ENCODE peak calls at places on chromosomes 2 and 18, in six cellular contexts. T is H1, W is PC-3, O is HCT116, B is GM12878, H is A673. R is an unnamed sample.

GRCh38 chr18:68316636-68317035 is 398.3 kb downstream of the TMX3 start:
- DNase-seq in B (no peak), O (no peak), T (no peak), H (peak; percentile 63), W (no peak), R (no peak)

GRCh38 chr2:136207030-136207623 is 89.2 kb upstream of the CXCR4 start:
- DNase-seq in B (peak; percentile 68), T (no peak), W (no peak), H (no peak), O (no peak), R (peak; percentile 57)

GRCh38 chr18:34223164-34223892 is 1.4 kb downstream of the NOL4 start:
- DNase-seq in T (no peak), B (no peak), O (no peak), W (no peak), H (peak; percentile 32), R (no peak)

GRCh38 chr2:176491172-176491904 is 222.1 kb downstream of the MTX2 start:
- DNase-seq in O (no peak), W (peak; percentile 69), T (no peak), H (peak; percentile 87), B (peak; percentile 67), R (no peak)

GRCh38 chr2:127407091-127407490 is 11.1 kb upstream of the PROC start:
- DNase-seq in O (no peak), T (no peak), H (no peak), B (no peak), W (no peak), R (no peak)

GRCh38 chr2:201580486-201580885 is 62.8 kb downstream of the TMEM237 start:
- DNase-seq in O (no peak), B (no peak), T (no peak), H (no peak), W (no peak), R (no peak)

GRCh38 chr2:240401308-240401707 is 34.2 kb upstream of the GPC1 start:
- DNase-seq in T (no peak), O (no peak), B (no peak), W (no peak), H (no peak), R (peak; percentile 10)

GRCh38 chr2:64327510-64328414 is 126.2 kb upstream of the LGALSL start:
- DNase-seq in H (peak; percentile 48), W (peak; percentile 30), T (no peak), B (peak; percentile 43), O (no peak), R (peak; percentile 43)

GRCh38 chr2:112646102-112646719 is 472 bp downstream of the SLC20A1 start:
- DNase-seq in W (no peak), B (no peak), O (no peak), T (no peak), H (peak; percentile 78), R (no peak)

GRCh38 chr2:158998486-158999248 is 30.2 kb downstream of the TANC1 start:
- DNase-seq in H (peak; percentile 31), T (no peak), B (no peak), O (no peak), W (no peak), R (no peak)

GRCh38 chr2:220241423-220241822 is 614.0 kb downstream of the SLC4A3 start:
- DNase-seq in T (no peak), H (no peak), O (no peak), W (no peak), B (no peak), R (no peak)

GRCh38 chr2:192126912-192127311 is 67.8 kb downstream of the TMEFF2 start:
- DNase-seq in B (no peak), O (no peak), H (no peak), T (no peak), W (peak; percentile 7), R (no peak)

GRCh38 chr2:66477125-66477842 is 42.4 kb downstream of the MEIS1 start:
- DNase-seq in W (no peak), H (peak; percentile 82), O (no peak), T (no peak), B (no peak), R (no peak)

GRCh38 chr2:213004197-213004821 is 147.1 kb downstream of the IKZF2 start:
- DNase-seq in T (no peak), W (no peak), B (no peak), H (no peak), O (no peak), R (no peak)

GRCh38 chr2:58731488-58731869 is 490.4 kb upstream of the FANCL start:
- DNase-seq in O (no peak), T (no peak), H (peak; percentile 73), B (no peak), W (peak; percentile 8), R (no peak)

GRCh38 chr2:120394764-120395163 is 48.8 kb downstream of the INHBB start:
- DNase-seq in H (no peak), W (no peak), B (no peak), O (no peak), T (no peak), R (peak; percentile 2)

GRCh38 chr2:222670191-222671038 is 1.0 kb upstream of the MOGAT1 start:
- DNase-seq in O (no peak), B (no peak), W (no peak), T (no peak), H (no peak), R (no peak)

GRCh38 chr2:222669353-222669752 is 2.1 kb upstream of the MOGAT1 start:
- DNase-seq in W (peak; percentile 45), H (no peak), O (no peak), T (no peak), B (no peak), R (no peak)

GRCh38 chr2:222673273-222673672 is 1.8 kb downstream of the MOGAT1 start:
- DNase-seq in W (no peak), H (no peak), O (no peak), T (no peak), B (no peak), R (no peak)

GRCh38 chr2:222672068-222672401 is 577 bp downstream of the MOGAT1 start:
- DNase-seq in W (no peak), T (no peak), B (no peak), O (no peak), H (no peak), R (no peak)

DNA sequence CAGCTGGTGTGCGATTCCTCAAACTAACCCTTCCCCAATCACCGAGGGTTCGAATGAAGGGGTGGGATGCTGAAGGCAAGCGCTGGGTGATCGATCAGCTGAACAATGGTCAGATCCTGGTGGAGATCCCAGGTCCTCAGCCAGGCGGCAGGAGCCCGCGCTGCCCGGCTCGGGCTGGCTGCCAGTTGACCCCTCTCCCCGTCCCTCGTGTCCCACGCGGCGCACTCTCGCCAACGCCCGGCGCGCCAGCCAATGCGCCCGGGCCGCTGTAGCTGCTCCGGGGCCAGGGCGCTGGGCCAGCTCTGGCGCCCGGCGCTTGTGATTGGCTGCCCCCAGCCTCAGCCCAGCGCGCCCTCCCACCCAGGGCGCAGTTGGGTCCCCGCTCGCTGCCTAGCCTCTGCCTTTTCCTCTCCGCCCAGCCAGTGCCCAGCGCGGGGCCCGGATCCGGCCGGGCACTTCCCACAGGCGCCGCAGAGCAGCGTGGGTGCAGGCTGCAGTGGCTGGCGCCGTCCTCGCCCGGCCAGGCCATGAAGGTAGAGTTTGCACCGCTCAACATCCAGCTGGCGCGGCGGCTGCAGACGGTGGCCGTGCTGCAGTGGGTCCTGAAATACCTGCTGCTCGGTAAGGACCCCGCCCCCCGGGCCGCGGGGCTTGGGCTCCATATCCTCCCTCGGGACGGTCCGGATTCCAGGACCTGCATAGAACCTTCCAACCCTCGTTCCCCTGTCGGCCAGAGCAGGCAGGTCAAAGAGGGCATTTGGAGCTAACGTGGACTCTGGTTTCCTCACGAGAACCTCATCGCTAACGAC is at the start of gene MOGAT1:
- DNase-seq in H (no peak), W (no peak), B (no peak), O (no peak), T (peak; percentile 36), R (no peak)
- TF ChIP-seq CTCF in H (no peak), W (no peak), B (no peak), O (no peak), T (peak; percentile 4), R (no peak)

DNA sequence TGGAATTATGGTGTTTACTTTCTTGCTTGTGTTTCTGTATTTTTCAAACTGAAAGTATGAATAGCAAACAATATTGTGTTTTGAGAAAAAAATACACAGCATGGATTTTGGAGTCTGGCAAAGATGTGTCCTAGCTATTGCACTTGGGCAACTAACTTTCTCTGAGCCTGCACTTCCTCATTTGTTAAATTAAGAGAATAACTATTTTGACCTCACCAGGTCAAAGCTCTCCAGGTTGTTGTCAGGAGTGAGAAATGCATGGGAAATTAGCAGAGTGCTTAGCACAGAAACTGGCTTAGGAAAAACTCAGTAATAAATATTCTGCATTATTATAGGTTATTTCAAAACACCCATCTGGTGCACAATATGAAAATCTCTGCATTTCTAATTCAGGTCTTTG is 28.2 kb downstream of the LYPD1 start:
- DNase-seq in T (no peak), H (no peak), O (no peak), W (no peak), B (no peak), R (no peak)
- TF ChIP-seq CTCF in T (no peak), H (no peak), O (no peak), W (no peak), B (no peak), R (no peak)

GRCh38 chr2:86189782-86190416 is 5.4 kb downstream of the IMMT start:
- DNase-seq in H (no peak), W (no peak), B (no peak), O (no peak), T (no peak), R (no peak)

GRCh38 chr2:86193901-86194567 is 1.2 kb downstream of the IMMT start:
- DNase-seq in B (no peak), H (peak; percentile 26), W (peak; percentile 29), O (no peak), T (no peak), R (no peak)

GRCh38 chr2:86194751-86195054 is 559 bp downstream of the IMMT start:
- DNase-seq in T (peak; percentile 87), O (peak; percentile 90), W (peak; percentile 92), B (peak; percentile 70), H (no peak), R (no peak)

GRCh38 chr2:86199834-86200177 is 549 bp downstream of the MRPL35 start:
- DNase-seq in T (no peak), B (no peak), W (no peak), H (no peak), O (no peak), R (no peak)

GRCh38 chr2:86195055-86195807 is at the start of gene IMMT:
- DNase-seq in T (peak; percentile 87), H (peak; percentile 98), O (peak; percentile 91), B (peak; percentile 76), W (peak; percentile 97), R (peak; percentile 86)
- TF ChIP-seq CTCF in T (no peak), H (no peak), O (no peak), B (no peak), W (no peak), R (no peak)

GRCh38 chr18:61616111-61616610 is 276.6 kb downstream of the RNF152 start:
- DNase-seq in T (no peak), W (no peak), O (no peak), B (no peak), H (no peak), R (no peak)

GRCh38 chr18:61609131-61609530 is 275.9 kb downstream of the CDH20 start:
- DNase-seq in B (no peak), H (no peak), O (no peak), W (no peak), T (no peak), R (no peak)

GRCh38 chr18:61606759-61607158 is 273.5 kb downstream of the CDH20 start:
- DNase-seq in O (peak; percentile 81), H (peak; percentile 99), W (peak; percentile 82), B (no peak), T (peak; percentile 72), R (no peak)

GRCh38 chr18:61608306-61608705 is 275.1 kb downstream of the CDH20 start:
- DNase-seq in O (no peak), W (no peak), T (no peak), H (no peak), B (no peak), R (no peak)

GRCh38 chr18:61612517-61612916 is 279.3 kb downstream of the CDH20 start:
- DNase-seq in B (no peak), W (no peak), T (no peak), O (no peak), H (no peak), R (no peak)
- TF ChIP-seq CTCF in B (no peak), W (peak; percentile 27), T (no peak), O (peak; percentile 4), H (peak; percentile 25), R (no peak)

R was measured in activated B cell treated with CpG ODN at 0.5 μM for 24 hours.